ENCODE peak calls at places on chromosomes 13 and 19, in four cellular contexts. D, H, M and O are unnamed samples.
A peak's percentile ranks its signal among the peaks of the same experiment; 100 is the strongest.

GRCh38 chr13:24128962-24129361 is 31.6 kb upstream of the SPATA13 start:
- DNase-seq in D (no peak), H (no peak), M (no peak), O (no peak)

GRCh38 chr19:49555600-49556411 is 24.6 kb downstream of the NOSIP start:
- DNase-seq in D (peak; percentile 35), H (peak; percentile 90), M (peak; percentile 90), O (no peak)

GRCh38 chr19:43774103-43774939 is 6.5 kb downstream of the KCNN4 start:
- DNase-seq in D (no peak), H (peak; percentile 86), M (peak; percentile 85), O (peak; percentile 57)

GRCh38 chr13:105442941-105443340 is 1092.5 kb downstream of the EFNB2 start:
- DNase-seq in D (peak; percentile 95), H (no peak), M (no peak), O (no peak)

GRCh38 chr13:90628471-90628870 is 719.0 kb upstream of the MIR17HG start:
- DNase-seq in D (no peak), H (no peak), M (no peak), O (no peak)

GRCh38 chr13:99662678-99663077 is 161.4 kb downstream of the TM9SF2 start:
- DNase-seq in D (no peak), H (no peak), M (no peak), O (no peak)

GRCh38 chr19:21838646-21839045 is 2.7 kb upstream of the ZNF43 start:
- DNase-seq in D (no peak), H (no peak), M (no peak), O (no peak)

GRCh38 chr19:53333466-53334449 is at the start of gene ZNF845:
- DNase-seq in D (peak; percentile 96), H (peak; percentile 93), M (peak; percentile 96), O (peak; percentile 97)

GRCh38 chr19:11551603-11552235 is 7.3 kb downstream of the ELOF1 start:
- DNase-seq in D (no peak), H (peak; percentile 49), M (no peak), O (no peak)

GRCh38 chr13:87820221-87820620 is 149.1 kb downstream of the SLITRK5 start:
- DNase-seq in D (no peak), H (no peak), M (no peak), O (no peak)

GRCh38 chr13:73656863-73657262 is 477.3 kb downstream of the KLF12 start:
- DNase-seq in D (peak; percentile 70), H (no peak), M (no peak), O (no peak)

GRCh38 chr13:37777676-37778075 is 91.9 kb downstream of the TRPC4 start:
- DNase-seq in D (no peak), H (no peak), M (no peak), O (no peak)

DNA sequence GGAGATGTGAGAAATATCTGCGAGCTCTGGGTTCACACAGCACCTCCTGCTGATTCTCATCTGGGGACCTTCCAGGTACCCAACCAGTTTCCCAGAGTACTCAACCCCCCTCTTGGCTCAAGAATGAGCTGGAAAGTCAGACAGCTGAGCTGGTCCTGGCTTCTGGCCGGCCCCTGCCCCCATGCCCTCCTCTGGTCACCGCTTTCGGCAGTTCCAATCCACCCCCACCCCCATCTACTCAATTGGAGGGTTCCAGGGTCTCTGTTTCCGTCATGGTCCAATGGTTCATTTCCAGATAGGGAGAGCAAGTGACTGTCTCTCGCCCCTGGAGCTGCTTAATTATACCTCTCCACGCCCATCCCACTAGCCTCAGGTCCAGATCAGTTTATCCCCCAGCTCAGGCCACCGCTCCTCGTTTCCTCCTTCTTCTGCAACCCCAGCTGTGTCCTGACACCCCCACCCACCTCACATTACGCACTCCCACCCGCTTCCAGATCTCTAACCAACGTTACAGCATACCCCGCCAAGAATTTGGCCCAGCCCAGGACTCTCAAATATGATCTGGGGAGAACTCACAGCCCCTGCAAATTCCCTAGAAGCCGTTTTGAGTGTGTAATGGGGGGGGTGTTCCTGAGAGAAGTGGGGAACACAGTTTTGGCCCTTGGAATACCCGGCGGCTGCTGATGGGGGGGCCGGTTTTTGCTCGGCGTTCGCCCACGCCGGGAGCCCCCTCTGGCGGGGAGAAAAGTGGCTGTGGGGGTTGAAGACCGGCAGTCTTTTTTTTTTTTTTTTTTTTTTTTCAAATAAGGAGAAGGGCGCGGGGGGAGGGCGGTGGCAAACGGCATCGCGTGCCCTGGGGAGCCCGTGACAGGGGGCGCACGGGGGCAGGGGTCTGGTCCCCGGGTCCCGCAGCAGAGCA is 1.8 kb upstream of the PDE4A start:
- DNase-seq in D (no peak), H (peak; percentile 30), M (no peak), O (no peak)
- TF ChIP-seq CTCF in D (no peak), H (peak; percentile 11), M (no peak), O (peak; percentile 21)

DNA sequence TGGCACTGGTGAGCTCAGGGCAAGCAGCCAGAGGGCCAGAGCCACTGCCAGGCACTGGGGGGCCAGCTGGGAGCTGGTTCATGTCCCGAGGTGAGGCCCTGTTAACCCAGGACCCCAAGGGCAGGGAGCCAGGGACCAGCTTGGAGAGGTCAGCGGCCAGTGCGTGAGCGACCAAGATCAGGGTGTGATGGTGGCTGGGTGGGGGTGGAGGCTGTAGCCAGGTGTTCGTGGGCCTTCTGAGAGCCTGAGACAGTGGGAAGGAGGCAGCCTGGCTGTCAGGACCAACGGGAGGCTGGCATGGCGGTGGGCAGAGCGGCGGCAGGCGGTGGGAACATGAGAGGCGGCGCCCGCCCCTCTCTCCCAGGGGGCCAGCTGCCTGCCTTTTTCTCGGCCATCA is 8.1 kb upstream of the KPTN start:
- DNase-seq in D (no peak), H (no peak), M (peak; percentile 61), O (peak; percentile 87)
- TF ChIP-seq CTCF in D (no peak), H (no peak), M (no peak), O (no peak)

GRCh38 chr19:56692496-56692895 is 20.9 kb upstream of the ZNF835 start:
- DNase-seq in D (no peak), H (no peak), M (no peak), O (no peak)

GRCh38 chr19:56687036-56687435 is 15.5 kb upstream of the ZNF835 start:
- DNase-seq in D (peak; percentile 4), H (no peak), M (no peak), O (no peak)

GRCh38 chr19:56690668-56691067 is 19.1 kb upstream of the ZNF835 start:
- DNase-seq in D (no peak), H (no peak), M (no peak), O (no peak)

GRCh38 chr19:56689198-56689597 is 17.6 kb upstream of the ZNF835 start:
- DNase-seq in D (peak; percentile 8), H (no peak), M (no peak), O (no peak)
- TF ChIP-seq CTCF in D (peak; percentile 49), H (no peak), M (no peak), O (peak; percentile 18)

DNA sequence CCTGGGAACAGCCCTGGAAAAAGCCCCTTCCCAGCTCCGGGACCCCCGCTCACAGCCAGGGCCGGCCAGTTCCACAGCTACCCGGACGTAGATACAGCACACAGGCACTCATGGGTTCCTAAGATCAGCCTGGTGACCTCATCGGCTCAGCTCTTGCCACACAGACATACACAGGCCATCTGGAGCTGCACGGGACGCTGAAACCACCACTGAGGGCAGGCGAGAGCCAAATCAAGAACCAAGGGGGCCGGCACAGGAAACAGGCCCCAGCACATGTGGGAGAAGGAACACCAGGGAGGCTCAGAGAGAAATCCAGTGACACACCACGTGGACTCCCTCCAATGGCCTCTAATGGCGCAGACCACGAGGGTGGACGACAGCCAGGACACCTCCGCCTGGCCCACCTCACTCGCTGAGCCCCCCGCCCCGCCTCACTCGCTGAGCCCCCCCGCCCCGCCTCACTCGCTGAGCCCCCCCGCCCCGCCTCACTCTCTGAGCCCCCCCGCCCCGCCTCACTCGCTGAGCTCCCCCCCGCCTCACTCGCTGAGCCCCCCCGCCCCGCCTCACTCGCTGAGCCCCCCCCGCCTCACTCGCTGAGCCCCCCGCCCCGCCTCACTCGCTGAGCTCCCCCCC is 69.7 kb upstream of the C13orf46 start:
- DNase-seq in D (no peak), H (no peak), M (peak; percentile 79), O (no peak)
- TF ChIP-seq CTCF in D (no peak), H (peak; percentile 57), M (peak; percentile 19), O (no peak)

GRCh38 chr19:38383743-38384142 is 4.1 kb downstream of the GGN start:
- DNase-seq in D (no peak), H (no peak), M (no peak), O (no peak)

GRCh38 chr19:38383184-38383583 is 4.7 kb downstream of the GGN start:
- DNase-seq in D (no peak), H (no peak), M (no peak), O (no peak)

GRCh38 chr19:38385057-38385803 is 2.6 kb downstream of the GGN start:
- DNase-seq in D (no peak), H (no peak), M (no peak), O (no peak)

GRCh38 chr19:38385804-38386257 is 2.0 kb downstream of the GGN start:
- DNase-seq in D (no peak), H (no peak), M (no peak), O (no peak)

DNA sequence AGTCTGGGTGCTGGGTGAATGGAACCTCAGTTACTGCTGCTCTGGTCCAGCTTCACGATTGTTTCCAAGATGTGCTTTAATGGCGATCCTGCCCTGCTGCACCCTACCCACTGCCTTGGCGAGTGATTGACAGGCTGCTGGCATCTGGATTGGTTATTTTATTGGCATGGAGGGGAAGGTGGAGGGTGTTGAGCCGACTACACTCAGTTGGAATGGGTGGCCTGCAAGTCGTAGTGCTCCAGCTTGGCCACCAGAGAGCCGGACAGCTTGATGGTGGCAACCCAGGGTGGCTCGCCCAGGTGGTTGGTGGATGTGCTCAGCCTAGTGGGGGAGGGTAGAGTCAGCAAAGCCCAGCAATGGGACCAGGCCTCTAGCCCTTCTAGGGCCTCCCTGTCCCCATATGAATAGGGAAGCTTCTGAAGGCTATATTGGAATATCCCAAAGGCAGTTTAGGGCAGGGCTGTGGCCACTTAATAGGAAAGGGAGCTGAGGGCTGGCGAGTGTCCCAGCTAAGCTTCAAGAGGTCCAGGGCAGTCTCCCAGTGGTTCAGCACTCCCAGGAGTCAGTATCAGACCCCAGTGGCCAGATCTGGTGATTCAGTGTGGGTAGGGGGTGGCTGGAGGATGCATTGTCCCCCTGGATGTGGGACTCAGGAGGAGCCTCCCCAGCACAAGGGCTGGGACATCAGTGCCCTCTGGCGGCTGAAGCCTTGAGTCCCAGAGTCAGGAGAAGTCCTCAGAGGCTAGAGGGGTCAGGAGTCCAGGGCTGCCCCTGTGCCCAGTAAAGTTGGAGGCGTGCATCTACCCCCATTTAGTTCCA is 3.4 kb downstream of the GGN start:
- DNase-seq in D (peak; percentile 19), H (peak; percentile 38), M (no peak), O (no peak)
- TF ChIP-seq CTCF in D (peak; percentile 43), H (peak; percentile 46), M (no peak), O (peak; percentile 47)